ENCODE peak calls at places on chromosomes 12 and 14, in nine cellular contexts. One of them, this sample, is unnamed.

GRCh38 chr14:89466460-89466859 is 49.4 kb upstream of the FOXN3 start:
- ATAC-seq in HepG2: no peak
- ATAC-seq in right cardiac atrium: no peak
- ATAC-seq in body of pancreas: no peak
- ATAC-seq in heart right ventricle: peak
- ATAC-seq in left ventricle myocardium superior: peak
- ATAC-seq in pancreas: no peak
- ATAC-seq in Right ventricle myocardium inferior: peak
- ATAC-seq in CD4-positive, CD25-positive, alpha-beta regulatory T cell: peak
- ATAC-seq in this sample: no peak

GRCh38 chr14:32244404-32244803 is 41.3 kb upstream of the RNU6-8 start:
- ATAC-seq in Right ventricle myocardium inferior: no peak
- ATAC-seq in left ventricle myocardium superior: peak
- ATAC-seq in CD4-positive, CD25-positive, alpha-beta regulatory T cell: no peak
- ATAC-seq in pancreas: no peak
- ATAC-seq in body of pancreas: no peak
- ATAC-seq in heart right ventricle: no peak
- ATAC-seq in HepG2: peak
- ATAC-seq in right cardiac atrium: no peak
- ATAC-seq in this sample: no peak

GRCh38 chr14:101559624-101560533 is 1.4 kb upstream of the DIO3 start:
- ATAC-seq in left ventricle myocardium superior: peak
- ATAC-seq in right cardiac atrium: peak
- ATAC-seq in Right ventricle myocardium inferior: peak
- ATAC-seq in heart right ventricle: peak
- ATAC-seq in body of pancreas: peak
- ATAC-seq in CD4-positive, CD25-positive, alpha-beta regulatory T cell: no peak
- ATAC-seq in HepG2: peak
- ATAC-seq in pancreas: peak
- ATAC-seq in this sample: no peak

GRCh38 chr14:102071283-102071998 is 15.4 kb downstream of the HSP90AA1 start:
- ATAC-seq in pancreas: peak
- ATAC-seq in right cardiac atrium: no peak
- ATAC-seq in body of pancreas: peak
- ATAC-seq in CD4-positive, CD25-positive, alpha-beta regulatory T cell: no peak
- ATAC-seq in left ventricle myocardium superior: no peak
- ATAC-seq in HepG2: no peak
- ATAC-seq in Right ventricle myocardium inferior: no peak
- ATAC-seq in heart right ventricle: no peak
- ATAC-seq in this sample: no peak

GRCh38 chr12:19605720-19606119 is 166.4 kb downstream of the AEBP2 start:
- ATAC-seq in CD4-positive, CD25-positive, alpha-beta regulatory T cell: no peak
- ATAC-seq in heart right ventricle: no peak
- ATAC-seq in body of pancreas: no peak
- ATAC-seq in left ventricle myocardium superior: no peak
- ATAC-seq in Right ventricle myocardium inferior: no peak
- ATAC-seq in pancreas: no peak
- ATAC-seq in right cardiac atrium: no peak
- ATAC-seq in HepG2: no peak
- ATAC-seq in this sample: no peak

GRCh38 chr14:89479802-89480201 is 62.8 kb upstream of the FOXN3 start:
- ATAC-seq in CD4-positive, CD25-positive, alpha-beta regulatory T cell: no peak
- ATAC-seq in body of pancreas: no peak
- ATAC-seq in pancreas: peak
- ATAC-seq in Right ventricle myocardium inferior: no peak
- ATAC-seq in right cardiac atrium: no peak
- ATAC-seq in heart right ventricle: no peak
- ATAC-seq in HepG2: no peak
- ATAC-seq in left ventricle myocardium superior: no peak
- ATAC-seq in this sample: no peak

GRCh38 chr12:55060470-55060869 is 40.7 kb downstream of the NEUROD4 start:
- ATAC-seq in body of pancreas: no peak
- ATAC-seq in pancreas: no peak
- ATAC-seq in CD4-positive, CD25-positive, alpha-beta regulatory T cell: peak
- ATAC-seq in left ventricle myocardium superior: no peak
- ATAC-seq in Right ventricle myocardium inferior: no peak
- ATAC-seq in right cardiac atrium: no peak
- ATAC-seq in heart right ventricle: no peak
- ATAC-seq in HepG2: no peak
- ATAC-seq in this sample: peak

GRCh38 chr14:74945261-74945851 is 10.0 kb downstream of the PGF start:
- ATAC-seq in body of pancreas: peak
- ATAC-seq in right cardiac atrium: no peak
- ATAC-seq in CD4-positive, CD25-positive, alpha-beta regulatory T cell: no peak
- ATAC-seq in HepG2: peak
- ATAC-seq in Right ventricle myocardium inferior: no peak
- ATAC-seq in pancreas: peak
- ATAC-seq in heart right ventricle: no peak
- ATAC-seq in left ventricle myocardium superior: no peak
- ATAC-seq in this sample: no peak

GRCh38 chr14:60508707-60509437 is at the start of gene SIX6:
- ATAC-seq in body of pancreas: no peak
- ATAC-seq in HepG2: no peak
- ATAC-seq in pancreas: peak
- ATAC-seq in heart right ventricle: no peak
- ATAC-seq in right cardiac atrium: peak
- ATAC-seq in left ventricle myocardium superior: no peak
- ATAC-seq in CD4-positive, CD25-positive, alpha-beta regulatory T cell: no peak
- ATAC-seq in Right ventricle myocardium inferior: no peak
- ATAC-seq in this sample: no peak

GRCh38 chr12:48923117-48923516 is 2.2 kb downstream of the FKBP11 start:
- ATAC-seq in right cardiac atrium: no peak
- ATAC-seq in heart right ventricle: no peak
- ATAC-seq in Right ventricle myocardium inferior: no peak
- ATAC-seq in left ventricle myocardium superior: no peak
- ATAC-seq in CD4-positive, CD25-positive, alpha-beta regulatory T cell: no peak
- ATAC-seq in HepG2: no peak
- ATAC-seq in body of pancreas: no peak
- ATAC-seq in pancreas: no peak
- ATAC-seq in this sample: no peak

GRCh38 chr12:29067430-29067829 is 81.6 kb upstream of the FAR2 start:
- ATAC-seq in pancreas: peak
- ATAC-seq in right cardiac atrium: peak
- ATAC-seq in heart right ventricle: no peak
- ATAC-seq in CD4-positive, CD25-positive, alpha-beta regulatory T cell: no peak
- ATAC-seq in left ventricle myocardium superior: peak
- ATAC-seq in Right ventricle myocardium inferior: no peak
- ATAC-seq in HepG2: no peak
- ATAC-seq in body of pancreas: no peak
- ATAC-seq in this sample: no peak

GRCh38 chr12:4628406-4628805 is 20.4 kb downstream of the AKAP3 start:
- ATAC-seq in pancreas: no peak
- ATAC-seq in body of pancreas: no peak
- ATAC-seq in CD4-positive, CD25-positive, alpha-beta regulatory T cell: no peak
- ATAC-seq in Right ventricle myocardium inferior: no peak
- ATAC-seq in right cardiac atrium: no peak
- ATAC-seq in heart right ventricle: no peak
- ATAC-seq in HepG2: no peak
- ATAC-seq in left ventricle myocardium superior: no peak
- ATAC-seq in this sample: no peak

GRCh38 chr14:68840454-68840853 is 47.6 kb upstream of the ZFP36L1 start:
- ATAC-seq in pancreas: no peak
- ATAC-seq in CD4-positive, CD25-positive, alpha-beta regulatory T cell: no peak
- ATAC-seq in heart right ventricle: no peak
- ATAC-seq in left ventricle myocardium superior: no peak
- ATAC-seq in right cardiac atrium: no peak
- ATAC-seq in body of pancreas: no peak
- ATAC-seq in Right ventricle myocardium inferior: no peak
- ATAC-seq in HepG2: no peak
- ATAC-seq in this sample: peak

GRCh38 chr14:89407856-89408255 is 9.2 kb downstream of the FOXN3 start:
- ATAC-seq in left ventricle myocardium superior: peak
- ATAC-seq in pancreas: peak
- ATAC-seq in body of pancreas: no peak
- ATAC-seq in Right ventricle myocardium inferior: no peak
- ATAC-seq in HepG2: no peak
- ATAC-seq in CD4-positive, CD25-positive, alpha-beta regulatory T cell: no peak
- ATAC-seq in heart right ventricle: no peak
- ATAC-seq in right cardiac atrium: no peak
- ATAC-seq in this sample: peak

GRCh38 chr12:131592972-131593371 is 117.9 kb upstream of the SFSWAP start:
- ATAC-seq in Right ventricle myocardium inferior: no peak
- ATAC-seq in HepG2: no peak
- ATAC-seq in left ventricle myocardium superior: no peak
- ATAC-seq in CD4-positive, CD25-positive, alpha-beta regulatory T cell: peak
- ATAC-seq in pancreas: no peak
- ATAC-seq in body of pancreas: no peak
- ATAC-seq in right cardiac atrium: no peak
- ATAC-seq in heart right ventricle: no peak
- ATAC-seq in this sample: peak

GRCh38 chr12:65343801-65344200 is 65.3 kb downstream of the MSRB3 start:
- ATAC-seq in right cardiac atrium: no peak
- ATAC-seq in pancreas: no peak
- ATAC-seq in HepG2: no peak
- ATAC-seq in Right ventricle myocardium inferior: no peak
- ATAC-seq in left ventricle myocardium superior: no peak
- ATAC-seq in body of pancreas: no peak
- ATAC-seq in CD4-positive, CD25-positive, alpha-beta regulatory T cell: no peak
- ATAC-seq in heart right ventricle: no peak
- ATAC-seq in this sample: no peak

GRCh38 chr12:19074700-19075099 is 54.8 kb upstream of the PLEKHA5 start:
- ATAC-seq in HepG2: no peak
- ATAC-seq in heart right ventricle: no peak
- ATAC-seq in Right ventricle myocardium inferior: no peak
- ATAC-seq in CD4-positive, CD25-positive, alpha-beta regulatory T cell: no peak
- ATAC-seq in body of pancreas: no peak
- ATAC-seq in right cardiac atrium: no peak
- ATAC-seq in pancreas: no peak
- ATAC-seq in left ventricle myocardium superior: no peak
- ATAC-seq in this sample: no peak

GRCh38 chr12:12872139-12872933 is 19.0 kb upstream of the GPRC5A start:
- ATAC-seq in body of pancreas: peak
- ATAC-seq in right cardiac atrium: no peak
- ATAC-seq in Right ventricle myocardium inferior: no peak
- ATAC-seq in CD4-positive, CD25-positive, alpha-beta regulatory T cell: no peak
- ATAC-seq in pancreas: peak
- ATAC-seq in HepG2: peak
- ATAC-seq in heart right ventricle: no peak
- ATAC-seq in left ventricle myocardium superior: no peak
- ATAC-seq in this sample: no peak

GRCh38 chr12:104740668-104741067 is 217.4 kb downstream of the SLC41A2 start:
- ATAC-seq in left ventricle myocardium superior: peak
- ATAC-seq in right cardiac atrium: peak
- ATAC-seq in Right ventricle myocardium inferior: peak
- ATAC-seq in pancreas: peak
- ATAC-seq in body of pancreas: no peak
- ATAC-seq in HepG2: no peak
- ATAC-seq in CD4-positive, CD25-positive, alpha-beta regulatory T cell: peak
- ATAC-seq in heart right ventricle: peak
- ATAC-seq in this sample: peak

GRCh38 chr12:93798279-93798678 is 121.1 kb downstream of the CRADD start:
- ATAC-seq in body of pancreas: no peak
- ATAC-seq in Right ventricle myocardium inferior: no peak
- ATAC-seq in heart right ventricle: no peak
- ATAC-seq in CD4-positive, CD25-positive, alpha-beta regulatory T cell: no peak
- ATAC-seq in left ventricle myocardium superior: no peak
- ATAC-seq in pancreas: no peak
- ATAC-seq in HepG2: no peak
- ATAC-seq in right cardiac atrium: no peak
- ATAC-seq in this sample: peak

GRCh38 chr12:22821985-22822384 is 197.0 kb downstream of the ETNK1 start:
- ATAC-seq in left ventricle myocardium superior: no peak
- ATAC-seq in CD4-positive, CD25-positive, alpha-beta regulatory T cell: no peak
- ATAC-seq in right cardiac atrium: no peak
- ATAC-seq in heart right ventricle: no peak
- ATAC-seq in HepG2: no peak
- ATAC-seq in Right ventricle myocardium inferior: no peak
- ATAC-seq in body of pancreas: no peak
- ATAC-seq in pancreas: no peak
- ATAC-seq in this sample: no peak

GRCh38 chr14:64464695-64465094 is 604 bp upstream of the AKAP5 start:
- ATAC-seq in Right ventricle myocardium inferior: no peak
- ATAC-seq in CD4-positive, CD25-positive, alpha-beta regulatory T cell: no peak
- ATAC-seq in right cardiac atrium: no peak
- ATAC-seq in heart right ventricle: no peak
- ATAC-seq in HepG2: peak
- ATAC-seq in body of pancreas: peak
- ATAC-seq in pancreas: peak
- ATAC-seq in left ventricle myocardium superior: no peak
- ATAC-seq in this sample: peak

GRCh38 chr14:65637780-65638179 is 225.2 kb downstream of the FUT8 start:
- ATAC-seq in CD4-positive, CD25-positive, alpha-beta regulatory T cell: peak
- ATAC-seq in Right ventricle myocardium inferior: no peak
- ATAC-seq in right cardiac atrium: no peak
- ATAC-seq in body of pancreas: no peak
- ATAC-seq in heart right ventricle: no peak
- ATAC-seq in pancreas: no peak
- ATAC-seq in left ventricle myocardium superior: no peak
- ATAC-seq in HepG2: no peak
- ATAC-seq in this sample: peak

GRCh38 chr12:109981311-109981710 is 14.9 kb downstream of the GIT2 start:
- ATAC-seq in HepG2: no peak
- ATAC-seq in CD4-positive, CD25-positive, alpha-beta regulatory T cell: peak
- ATAC-seq in body of pancreas: no peak
- ATAC-seq in right cardiac atrium: no peak
- ATAC-seq in pancreas: no peak
- ATAC-seq in heart right ventricle: no peak
- ATAC-seq in Right ventricle myocardium inferior: no peak
- ATAC-seq in left ventricle myocardium superior: no peak
- ATAC-seq in this sample: peak

GRCh38 chr14:51823706-51824105 is 36.7 kb upstream of the GNG2 start:
- ATAC-seq in heart right ventricle: no peak
- ATAC-seq in left ventricle myocardium superior: no peak
- ATAC-seq in CD4-positive, CD25-positive, alpha-beta regulatory T cell: no peak
- ATAC-seq in Right ventricle myocardium inferior: no peak
- ATAC-seq in HepG2: no peak
- ATAC-seq in right cardiac atrium: no peak
- ATAC-seq in body of pancreas: no peak
- ATAC-seq in pancreas: no peak
- ATAC-seq in this sample: no peak

GRCh38 chr14:32525591-32525990 is 196.5 kb downstream of the AKAP6 start:
- ATAC-seq in right cardiac atrium: no peak
- ATAC-seq in pancreas: no peak
- ATAC-seq in Right ventricle myocardium inferior: no peak
- ATAC-seq in HepG2: no peak
- ATAC-seq in CD4-positive, CD25-positive, alpha-beta regulatory T cell: no peak
- ATAC-seq in body of pancreas: no peak
- ATAC-seq in left ventricle myocardium superior: no peak
- ATAC-seq in heart right ventricle: no peak
- ATAC-seq in this sample: no peak

GRCh38 chr12:7128681-7129593 is at the start of gene RBP5:
- ATAC-seq in left ventricle myocardium superior: no peak
- ATAC-seq in heart right ventricle: no peak
- ATAC-seq in CD4-positive, CD25-positive, alpha-beta regulatory T cell: no peak
- ATAC-seq in Right ventricle myocardium inferior: no peak
- ATAC-seq in pancreas: no peak
- ATAC-seq in right cardiac atrium: peak
- ATAC-seq in HepG2: peak
- ATAC-seq in body of pancreas: no peak
- ATAC-seq in this sample: no peak